ENCODE peak calls at places on chromosomes 4 and X, in eight cellular contexts. V, S, R, J, X, N, O and K are unnamed samples.
A peak's percentile ranks its signal among the peaks of the same experiment; 100 is the strongest.

GRCh38 chrX:38061335-38061734 is 55.0 kb downstream of the SYTL5 start:
- DNase-seq in V (no peak), N (no peak), X (peak; percentile 2), J (no peak), O (no peak), R (peak; percentile 35), S (no peak), K (no peak)

GRCh38 chr4:146333187-146333894 is 119.0 kb downstream of the REELD1 start:
- DNase-seq in J (no peak), X (no peak), R (peak; percentile 42), O (no peak), V (no peak), S (no peak), N (peak; percentile 10), K (no peak)

GRCh38 chr4:154018659-154019058 is 229.8 kb upstream of the SFRP2 start:
- DNase-seq in S (no peak), N (no peak), J (no peak), V (no peak), X (peak; percentile 3), O (no peak), R (no peak), K (no peak)

GRCh38 chrX:17634542-17635207 is 102.6 kb upstream of the SCML1 start:
- DNase-seq in N (peak; percentile 15), R (no peak), S (no peak), J (peak; percentile 46), V (no peak), O (no peak), X (peak; percentile 21), K (no peak)

GRCh38 chr4:5460106-5460801 is 248.1 kb downstream of the EVC2 start:
- DNase-seq in X (peak; percentile 30), J (peak; percentile 6), R (peak; percentile 25), S (peak; percentile 17), O (peak; percentile 13), V (no peak), N (no peak), K (peak; percentile 37)

GRCh38 chr4:46254788-46255187 is 130.9 kb upstream of the GABRG1 start:
- DNase-seq in J (no peak), R (no peak), X (no peak), O (no peak), V (no peak), S (no peak), N (no peak), K (no peak)

GRCh38 chrX:13029341-13029740 is 15.1 kb downstream of the FAM9C start:
- DNase-seq in J (no peak), N (peak; percentile 53), V (no peak), X (no peak), O (peak; percentile 6), S (no peak), R (peak; percentile 3), K (peak; percentile 54)

GRCh38 chr4:78056265-78057129 is 626 bp upstream of the FRAS1 start:
- DNase-seq in X (peak; percentile 70), R (peak; percentile 79), V (peak; percentile 82), J (peak; percentile 84), N (peak; percentile 73), O (peak; percentile 12), S (peak; percentile 46), K (peak; percentile 51)

GRCh38 chr4:173522160-173522873 is 7.7 kb downstream of the HAND2 start:
- DNase-seq in V (peak; percentile 86), R (peak; percentile 63), N (peak; percentile 71), O (no peak), J (no peak), X (no peak), S (no peak), K (peak; percentile 78)

GRCh38 chrX:38985375-38985774 is 184.1 kb downstream of the MID1IP1 start:
- DNase-seq in N (no peak), J (peak; percentile 1), O (no peak), S (no peak), V (no peak), X (no peak), R (peak; percentile 17), K (no peak)

GRCh38 chr4:6472387-6473263 is at the start of gene PPP2R2C:
- DNase-seq in S (peak; percentile 17), J (peak; percentile 44), X (peak; percentile 25), V (peak; percentile 57), R (peak; percentile 10), N (no peak), O (no peak), K (no peak)

GRCh38 chrX:103774070-103774642 is 2.5 kb upstream of the PLP1 start:
- DNase-seq in R (peak; percentile 28), V (no peak), O (peak; percentile 17), J (peak; percentile 65), X (no peak), S (no peak), N (no peak), K (no peak)

GRCh38 chrX:8288590-8288989 is 117.5 kb upstream of the VCX2 start:
- DNase-seq in N (no peak), V (no peak), X (no peak), S (no peak), J (no peak), R (no peak), O (no peak), K (no peak)

GRCh38 chr4:7328913-7329638 is 105.7 kb downstream of the PSAPL1 start:
- DNase-seq in N (no peak), X (no peak), S (no peak), R (peak; percentile 72), V (no peak), J (no peak), O (peak; percentile 33), K (no peak)

GRCh38 chrX:70176938-70177533 is at the start of gene DGAT2L6:
- DNase-seq in V (no peak), S (no peak), X (no peak), N (no peak), J (no peak), O (no peak), R (no peak), K (no peak)

GRCh38 chr4:16693641-16694040 is 204.8 kb downstream of the LDB2 start:
- DNase-seq in J (no peak), R (no peak), N (no peak), S (no peak), V (no peak), O (no peak), X (no peak), K (no peak)

GRCh38 chr4:184248216-184248615 is 30.5 kb upstream of the ENPP6 start:
- DNase-seq in J (no peak), V (no peak), S (no peak), O (no peak), R (no peak), N (no peak), X (no peak), K (no peak)

GRCh38 chr4:8305851-8306361 is 36.4 kb downstream of the HTRA3 start:
- DNase-seq in J (no peak), R (no peak), V (no peak), O (no peak), S (no peak), X (no peak), N (peak; percentile 8), K (peak; percentile 55)

GRCh38 chr4:183260491-183261151 is 59.5 kb downstream of the CLDN22 start:
- DNase-seq in V (no peak), R (no peak), S (no peak), X (peak; percentile 49), N (peak; percentile 46), O (no peak), J (no peak), K (no peak)

GRCh38 chr4:38034986-38035882 is 75.0 kb downstream of the PTTG2 start:
- DNase-seq in J (peak; percentile 62), V (no peak), O (no peak), S (no peak), N (no peak), X (peak; percentile 57), R (peak; percentile 56), K (no peak)

GRCh38 chr4:158314756-158315487 is 104.6 kb downstream of the TMEM144 start:
- DNase-seq in S (no peak), V (no peak), O (no peak), R (peak; percentile 16), X (no peak), J (no peak), N (no peak), K (no peak)

GRCh38 chr4:147363514-147363913 is 117.4 kb upstream of the EDNRA start:
- DNase-seq in S (no peak), X (no peak), N (no peak), J (no peak), R (no peak), O (no peak), V (no peak), K (no peak)

GRCh38 chrX:132876509-132876837 is 82.0 kb downstream of the HS6ST2 start:
- DNase-seq in O (no peak), J (no peak), R (no peak), V (no peak), X (peak; percentile 42), S (no peak), N (no peak), K (no peak)

GRCh38 chr4:5751918-5752802 is 41.2 kb downstream of the EVC start:
- DNase-seq in V (no peak), O (no peak), N (no peak), X (no peak), J (no peak), S (no peak), R (peak; percentile 82), K (no peak)

GRCh38 chrX:130167040-130167439 is 1.4 kb upstream of the AIFM1 start:
- DNase-seq in V (no peak), X (no peak), O (no peak), J (no peak), R (no peak), S (no peak), N (no peak), K (no peak)

GRCh38 chrX:24294619-24295018 is 19.2 kb downstream of the SUPT20HL2 start:
- DNase-seq in J (no peak), O (no peak), V (no peak), S (no peak), N (peak; percentile 11), X (no peak), R (no peak), K (no peak)

GRCh38 chrX:12390301-12390700 is 252.0 kb downstream of the FRMPD4 start:
- DNase-seq in V (no peak), S (no peak), N (no peak), O (no peak), J (no peak), R (no peak), X (no peak), K (no peak)

GRCh38 chr4:144831971-144832370 is 186.0 kb downstream of the HHIP start:
- DNase-seq in V (no peak), S (no peak), X (no peak), O (no peak), J (peak; percentile 46), R (no peak), N (no peak), K (no peak)

GRCh38 chr4:15848191-15848842 is 70.2 kb downstream of the CD38 start:
- DNase-seq in S (no peak), R (no peak), V (no peak), J (no peak), N (no peak), O (no peak), X (no peak), K (no peak)

GRCh38 chrX:78754917-78755316 is 7.4 kb downstream of the LPAR4 start:
- DNase-seq in N (no peak), O (no peak), V (no peak), R (no peak), J (no peak), X (no peak), S (no peak), K (no peak)

GRCh38 chr4:166153539-166153938 is 280.5 kb downstream of the TLL1 start:
- DNase-seq in O (no peak), R (no peak), X (no peak), S (no peak), J (no peak), V (no peak), N (no peak), K (no peak)

GRCh38 chrX:38669425-38669824 is 108.1 kb downstream of the TSPAN7 start:
- DNase-seq in V (no peak), X (no peak), S (no peak), O (no peak), J (no peak), R (no peak), N (no peak), K (no peak)

GRCh38 chrX:45803383-45803921 is 602.8 kb upstream of the DIPK2B start:
- DNase-seq in R (peak; percentile 74), X (no peak), S (no peak), N (no peak), O (no peak), V (no peak), J (no peak), K (no peak)

GRCh38 chr4:108168672-108169562 is at the start of gene LEF1:
- DNase-seq in J (peak; percentile 65), O (no peak), X (peak; percentile 81), R (peak; percentile 29), N (peak; percentile 33), V (peak; percentile 85), S (peak; percentile 44), K (no peak)